ENCODE peak calls at places on chromosomes 5 and 9, in five cellular contexts. R, V, F, L and O are unnamed samples.

GRCh38 chr9:89548210-89548609 is 50.3 kb upstream of the SEMA4D start:
- DNase-seq in L (no peak), R (no peak), V (no peak), F (no peak), O (no peak)

GRCh38 chr9:99845063-99845462 is 23.4 kb downstream of the NR4A3 start:
- DNase-seq in R (no peak), F (no peak), L (no peak), V (no peak), O (no peak)

GRCh38 chr9:83639266-83639665 is 16.3 kb downstream of the IDNK start:
- DNase-seq in R (no peak), L (no peak), V (no peak), F (no peak), O (no peak)

GRCh38 chr5:132389453-132390286 is 20.2 kb downstream of the SLC22A5 start:
- DNase-seq in V (peak; percentile 60), F (no peak), L (no peak), R (no peak), O (peak; percentile 90)

GRCh38 chr9:76181020-76181641 is 213.1 kb downstream of the RFK start:
- DNase-seq in F (no peak), R (no peak), L (no peak), V (no peak), O (no peak)

GRCh38 chr5:150406120-150407096 is 6.3 kb downstream of the CD74 start:
- DNase-seq in R (no peak), V (no peak), F (no peak), L (peak; percentile 41), O (no peak)

GRCh38 chr9:115650768-115651167 is 502.8 kb upstream of the PAPPA start:
- DNase-seq in R (no peak), F (no peak), L (no peak), V (no peak), O (no peak)

GRCh38 chr9:79477955-79478751 is 93.6 kb upstream of the TLE4 start:
- DNase-seq in L (no peak), F (no peak), V (no peak), R (peak; percentile 27), O (no peak)

GRCh38 chr9:84373975-84374374 is 33.4 kb upstream of the SLC28A3 start:
- DNase-seq in F (no peak), V (no peak), R (no peak), L (no peak), O (no peak)

GRCh38 chr5:91332267-91333044 is 50.7 kb downstream of the ARRDC3 start:
- DNase-seq in L (no peak), F (no peak), V (no peak), R (no peak), O (no peak)

GRCh38 chr9:21685502-21685901 is 116.9 kb upstream of the MTAP start:
- DNase-seq in L (no peak), F (no peak), V (no peak), R (no peak), O (no peak)

GRCh38 chr9:129949821-129950220 is 93.2 kb downstream of the FNBP1 start:
- DNase-seq in V (no peak), L (no peak), R (no peak), F (peak; percentile 35), O (no peak)

GRCh38 chr9:25255216-25255615 is 423.0 kb downstream of the TUSC1 start:
- DNase-seq in L (no peak), F (no peak), R (no peak), V (no peak), O (no peak)

GRCh38 chr9:136952876-136953770 is 1.1 kb downstream of the LCN12 start:
- DNase-seq in R (no peak), F (no peak), V (no peak), L (peak; percentile 35), O (no peak)

GRCh38 chr5:127519527-127519926 is 2.1 kb downstream of the PRRC1 start:
- DNase-seq in R (no peak), L (no peak), F (no peak), V (no peak), O (no peak)

GRCh38 chr5:119315516-119315949 is 40.3 kb upstream of the TNFAIP8 start:
- DNase-seq in L (no peak), R (peak; percentile 44), V (no peak), F (no peak), O (no peak)

GRCh38 chr5:130836729-130837660 is 328.1 kb downstream of the HINT1 start:
- DNase-seq in V (no peak), R (no peak), L (no peak), F (no peak), O (no peak)

GRCh38 chr9:95336281-95336680 is 18.8 kb upstream of the FANCC start:
- DNase-seq in R (no peak), L (no peak), F (no peak), V (no peak), O (no peak)

GRCh38 chr9:32502996-32503395 is 23.0 kb downstream of the RIGI start:
- DNase-seq in L (no peak), F (no peak), V (no peak), R (no peak), O (no peak)

GRCh38 chr9:122060481-122060880 is 32.6 kb downstream of the TTLL11 start:
- DNase-seq in F (no peak), R (no peak), L (no peak), V (no peak), O (no peak)

GRCh38 chr9:94827584-94828304 is 101.2 kb downstream of the AOPEP start:
- DNase-seq in L (no peak), F (no peak), V (no peak), R (no peak), O (no peak)

GRCh38 chr5:143129910-143130703 is 273.4 kb downstream of the NR3C1 start:
- DNase-seq in F (no peak), R (no peak), L (no peak), V (no peak), O (no peak)

GRCh38 chr9:135566552-135566951 is 5.0 kb downstream of the PAEP start:
- DNase-seq in R (no peak), V (peak; percentile 18), F (no peak), L (no peak), O (no peak)

GRCh38 chr5:71938886-71939285 is 168.4 kb upstream of the MAP1B start:
- DNase-seq in R (peak; percentile 21), F (no peak), L (peak; percentile 51), V (peak; percentile 71), O (no peak)

GRCh38 chr5:180469586-180469865 is 24.7 kb upstream of the CNOT6 start:
- DNase-seq in R (no peak), F (no peak), V (peak; percentile 20), L (no peak), O (no peak)

GRCh38 chr9:12266758-12267157 is 426.4 kb upstream of the TYRP1 start:
- DNase-seq in R (no peak), L (no peak), F (no peak), V (no peak), O (no peak)

GRCh38 chr9:106969696-106970095 is 106.7 kb downstream of the ZNF462 start:
- DNase-seq in V (no peak), F (no peak), L (no peak), R (no peak), O (no peak)

GRCh38 chr5:134741052-134741451 is 2.7 kb downstream of the CAMLG start:
- DNase-seq in R (no peak), L (no peak), F (no peak), V (no peak), O (no peak)

GRCh38 chr5:151703227-151703626 is 16.5 kb upstream of the SPARC start:
- DNase-seq in F (peak; percentile 53), R (no peak), L (no peak), V (no peak), O (no peak)

GRCh38 chr9:123417289-123418051 is 61.5 kb downstream of the CRB2 start:
- DNase-seq in R (no peak), V (no peak), F (no peak), L (no peak), O (no peak)

GRCh38 chr5:19044931-19045695 is 942.9 kb downstream of the CDH18 start:
- DNase-seq in R (no peak), F (no peak), L (no peak), V (no peak), O (no peak)

GRCh38 chr5:93791520-93791972 is 50.1 kb upstream of the POU5F2 start:
- DNase-seq in L (no peak), F (no peak), R (no peak), V (no peak), O (no peak)

GRCh38 chr9:26260238-26260637 is 582.0 kb upstream of the TUSC1 start:
- DNase-seq in R (no peak), L (no peak), V (no peak), F (no peak), O (no peak)

GRCh38 chr5:41843456-41844112 is 26.6 kb downstream of the OXCT1 start:
- DNase-seq in R (peak; percentile 17), F (peak; percentile 65), L (no peak), V (no peak), O (no peak)

GRCh38 chr9:125415583-125416443 is 154.2 kb downstream of the GAPVD1 start:
- DNase-seq in V (no peak), L (no peak), R (no peak), F (no peak), O (no peak)

GRCh38 chr9:125421591-125422181 is 160.1 kb downstream of the GAPVD1 start:
- DNase-seq in L (no peak), F (no peak), R (no peak), V (no peak), O (no peak)

GRCh38 chr9:125421156-125421555 is 159.5 kb downstream of the GAPVD1 start:
- DNase-seq in V (no peak), F (no peak), R (no peak), L (no peak), O (no peak)

GRCh38 chr9:125416517-125416916 is 154.9 kb downstream of the GAPVD1 start:
- DNase-seq in V (no peak), L (no peak), R (no peak), F (no peak), O (no peak)

GRCh38 chr9:125418404-125418803 is 156.8 kb downstream of the GAPVD1 start:
- DNase-seq in V (no peak), F (no peak), R (no peak), L (no peak), O (no peak)
- TF ChIP-seq CTCF in V (no peak), F (no peak), R (no peak), L (no peak), O (no peak)

GRCh38 chr5:17294639-17295311 is 77.3 kb downstream of the BASP1 start:
- DNase-seq in L (no peak), V (no peak), R (no peak), F (no peak), O (no peak)
- H3K27me3 ChIP-seq in L (no peaks in the 10 kb centered on the region), V (no peaks in the 10 kb centered on the region), R (no peaks in the 10 kb centered on the region), F (no peaks in the 10 kb centered on the region), O (no peaks in the 10 kb centered on the region)

GRCh38 chr9:77447646-77448045 is 200.5 kb downstream of the GNA14 start:
- DNase-seq in L (no peak), F (no peak), V (no peak), R (no peak), O (no peak)

GRCh38 chr9:77451507-77451906 is 196.6 kb downstream of the GNA14 start:
- DNase-seq in F (no peak), R (no peak), V (no peak), L (no peak), O (no peak)

GRCh38 chr9:77453857-77454647 is 194.1 kb downstream of the GNA14 start:
- DNase-seq in R (peak; percentile 51), F (no peak), L (no peak), V (no peak), O (no peak)

GRCh38 chr9:77450093-77450475 is 198.0 kb downstream of the GNA14 start:
- DNase-seq in V (no peak), F (no peak), R (no peak), L (no peak), O (no peak)

GRCh38 chr9:77449177-77450092 is 198.7 kb downstream of the GNA14 start:
- DNase-seq in F (no peak), V (no peak), L (no peak), R (no peak), O (no peak)
- TF ChIP-seq CTCF in F (no peak), V (no peak), L (no peak), R (no peak), O (no peak)

GRCh38 chr5:136210259-136210658 is 17.3 kb upstream of the SMIM32 start:
- DNase-seq in R (no peak), V (no peak), L (no peak), F (no peak), O (no peak)
- H3K27me3 ChIP-seq in R (no peaks in the 10 kb centered on the region), V (peaks cover 5% of the 10 kb centered on the region), L (peaks cover 19% of the 10 kb centered on the region), F (peaks cover 13% of the 10 kb centered on the region), O (no peaks in the 10 kb centered on the region)